ENCODE peak calls at places on chromosomes 7 and 10, in six cellular contexts. W is OCI-LY7, R is AG10803, T is foreskin fibroblast, O is stomach, K is mammary epithelial cell. P is an unnamed sample.

GRCh38 chr10:34254596-34254995 is 560.5 kb downstream of the PARD3 start:
- DNase-seq in T (peak; percentile 46), W (no peak), K (peak; percentile 94), O (no peak), R (peak; percentile 68), P (peak; percentile 94)

GRCh38 chr10:112336556-112337201 is 37.2 kb upstream of the ACSL5 start:
- DNase-seq in T (no peak), O (no peak), K (peak; percentile 22), W (no peak), R (no peak), P (peak; percentile 19)

GRCh38 chr7:91883676-91884362 is 3.3 kb upstream of the MTERF1 start:
- DNase-seq in T (no peak), K (peak; percentile 21), R (no peak), O (no peak), W (no peak), P (no peak)

GRCh38 chr7:74364061-74364460 is 74.9 kb downstream of the CLIP2 start:
- DNase-seq in W (no peak), T (no peak), R (no peak), K (no peak), O (no peak), P (no peak)

GRCh38 chr7:158495780-158496179 is 91.8 kb downstream of the PTPRN2 start:
- DNase-seq in W (peak; percentile 19), O (peak; percentile 49), T (no peak), K (no peak), R (no peak), P (peak; percentile 3)

GRCh38 chr10:102919237-102919959 is 1.3 kb downstream of the CNNM2 start:
- DNase-seq in R (peak; percentile 30), O (peak; percentile 40), W (no peak), K (no peak), T (no peak), P (no peak)

GRCh38 chr7:34652784-34653183 is 5.2 kb upstream of the NPSR1 start:
- DNase-seq in W (no peak), K (no peak), T (no peak), R (peak; percentile 49), O (no peak), P (no peak)

GRCh38 chr7:91289633-91290260 is 25.5 kb downstream of the FZD1 start:
- DNase-seq in T (no peak), K (peak; percentile 12), O (no peak), R (no peak), W (no peak), P (no peak)

GRCh38 chr10:6878067-6878412 is 298.0 kb upstream of the PRKCQ start:
- DNase-seq in R (peak; percentile 20), T (peak; percentile 21), O (no peak), K (peak; percentile 18), W (peak; percentile 4), P (peak; percentile 5)

GRCh38 chr7:37541810-37542443 is 93.3 kb upstream of the ELMO1 start:
- DNase-seq in T (no peak), O (no peak), W (no peak), K (no peak), R (no peak), P (no peak)

GRCh38 chr10:47364366-47364765 is 16.2 kb downstream of the RBP3 start:
- DNase-seq in R (no peak), W (no peak), O (no peak), K (no peak), T (no peak), P (no peak)

GRCh38 chr10:110425684-110426293 is 71.9 kb upstream of the DUSP5 start:
- DNase-seq in K (peak; percentile 86), T (peak; percentile 97), W (no peak), O (no peak), R (peak; percentile 97), P (peak; percentile 81)

GRCh38 chr10:104246981-104247380 is 7.7 kb upstream of the GSTO1 start:
- DNase-seq in T (peak; percentile 83), R (peak; percentile 43), K (peak; percentile 80), O (no peak), W (no peak), P (peak; percentile 91)

GRCh38 chr7:112995091-112995824 is 91.4 kb downstream of the GPR85 start:
- DNase-seq in W (no peak), O (no peak), T (peak; percentile 62), R (peak; percentile 93), K (peak; percentile 71), P (no peak)

GRCh38 chr10:33150146-33150545 is 184.3 kb downstream of the NRP1 start:
- DNase-seq in O (no peak), W (no peak), T (no peak), K (no peak), R (no peak), P (no peak)

GRCh38 chr7:3494890-3495289 is 193.8 kb downstream of the SDK1 start:
- DNase-seq in T (no peak), O (no peak), K (no peak), R (no peak), W (no peak), P (no peak)

GRCh38 chr7:27745064-27745583 is 5.2 kb downstream of the TAX1BP1 start:
- DNase-seq in W (peak; percentile 36), O (no peak), T (peak; percentile 42), K (peak; percentile 58), R (peak; percentile 79), P (peak; percentile 53)

GRCh38 chr7:128352138-128352537 is 8.4 kb upstream of the RBM28 start:
- DNase-seq in O (peak; percentile 77), W (no peak), K (no peak), T (no peak), R (peak; percentile 14), P (peak; percentile 31)

GRCh38 chr10:43292745-43293676 is 26.1 kb upstream of the RASGEF1A start:
- DNase-seq in K (peak; percentile 20), O (peak; percentile 61), W (peak; percentile 64), R (peak; percentile 35), T (peak; percentile 31), P (peak; percentile 40)

GRCh38 chr10:43214956-43215561 is 51.8 kb downstream of the RASGEF1A start:
- DNase-seq in O (no peak), W (no peak), R (no peak), K (no peak), T (no peak), P (no peak)

GRCh38 chr10:89342219-89342966 is 14.6 kb downstream of the IFIT3 start:
- DNase-seq in T (peak; percentile 91), K (peak; percentile 54), O (no peak), W (no peak), R (peak; percentile 78), P (peak; percentile 58)

GRCh38 chr10:69558559-69558958 is 14.7 kb downstream of the NEUROG3 start:
- DNase-seq in W (no peak), T (no peak), R (no peak), O (no peak), K (no peak), P (no peak)

GRCh38 chr10:132933308-132934042 is 8.9 kb downstream of the CFAP46 start:
- DNase-seq in O (no peak), K (no peak), R (no peak), W (no peak), T (no peak), P (no peak)

GRCh38 chr7:50837965-50838364 is 55.3 kb upstream of the GRB10 start:
- DNase-seq in W (no peak), T (peak; percentile 72), R (peak; percentile 32), K (peak; percentile 69), O (no peak), P (peak; percentile 98)

GRCh38 chr7:157276731-157277562 is 59.9 kb upstream of the DNAJB6 start:
- DNase-seq in O (no peak), W (no peak), T (no peak), R (peak; percentile 40), K (no peak), P (peak; percentile 67)

DNA sequence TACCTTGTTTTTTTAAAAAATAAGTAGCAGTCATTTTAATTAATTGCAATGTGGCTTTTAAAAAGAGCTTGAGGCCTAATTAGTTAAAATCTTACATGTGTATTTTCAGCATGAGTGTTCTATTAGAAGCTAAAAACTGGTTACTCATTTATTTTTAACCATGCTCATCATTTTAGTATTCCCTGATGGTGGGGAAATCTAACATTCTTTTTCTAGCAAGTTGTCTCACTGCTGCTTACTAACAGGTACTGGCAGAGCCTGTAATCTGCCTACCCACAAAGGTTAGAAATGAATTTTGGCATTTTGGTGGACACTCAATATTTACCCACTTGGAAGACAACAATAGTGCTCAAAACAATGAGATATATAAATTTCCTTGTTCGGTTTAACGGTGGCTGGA is 83.4 kb downstream of the VWDE start:
- DNase-seq in O (no peak), T (no peak), W (no peak), K (no peak), R (no peak), P (no peak)
- H3K4me3 ChIP-seq in O (no peak overlapping the region), T (no peak overlapping the region), W (no peak overlapping the region), K (no peak overlapping the region), R (no peak overlapping the region), P (no peak overlapping the region)

GRCh38 chr7:137871173-137871915 is 24.6 kb upstream of the DGKI start:
- DNase-seq in T (peak; percentile 36), R (peak; percentile 93), K (no peak), O (no peak), W (no peak), P (no peak)

GRCh38 chr7:137875746-137876145 is 29.0 kb upstream of the DGKI start:
- DNase-seq in R (no peak), O (no peak), T (no peak), K (no peak), W (no peak), P (no peak)

GRCh38 chr7:137874390-137874789 is 27.6 kb upstream of the DGKI start:
- DNase-seq in R (peak; percentile 98), O (no peak), K (no peak), T (peak; percentile 93), W (no peak), P (no peak)

GRCh38 chr7:137873524-137873923 is 26.8 kb upstream of the DGKI start:
- DNase-seq in K (no peak), T (peak; percentile 88), R (peak; percentile 88), W (no peak), O (no peak), P (no peak)

GRCh38 chr7:137873979-137874378 is 27.2 kb upstream of the DGKI start:
- DNase-seq in O (no peak), T (no peak), R (no peak), K (no peak), W (no peak), P (no peak)
- TF ChIP-seq CTCF in O (no peak), T (no peak), R (no peak), K (no peak), W (no peak), P (no peak)

DNA sequence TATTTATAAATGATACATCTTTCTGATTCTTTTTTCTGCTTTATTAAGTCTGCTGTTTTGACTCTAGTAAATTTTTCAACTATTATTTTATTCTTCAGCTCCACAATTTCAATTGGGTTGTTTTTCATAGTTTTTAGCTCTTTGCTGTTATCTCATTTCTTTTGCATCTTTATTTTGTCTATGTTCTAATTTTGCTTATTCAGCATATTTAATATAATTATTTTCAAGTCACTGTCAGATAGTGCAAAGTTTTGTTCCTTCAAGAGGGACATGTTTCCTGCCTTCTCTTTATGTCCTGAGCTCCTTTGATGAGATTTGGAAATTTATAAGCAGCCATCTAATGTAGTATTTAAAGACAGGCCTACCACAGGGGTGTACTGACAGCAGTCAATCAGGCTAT is 131.5 kb upstream of the ZNF722 start:
- DNase-seq in W (no peak), T (no peak), K (no peak), O (no peak), R (no peak), P (no peak)
- H3K4me3 ChIP-seq in W (no peak overlapping the region), T (no peak overlapping the region), K (no peak overlapping the region), O (no peak overlapping the region), R (no peak overlapping the region), P (no peak overlapping the region)

DNA sequence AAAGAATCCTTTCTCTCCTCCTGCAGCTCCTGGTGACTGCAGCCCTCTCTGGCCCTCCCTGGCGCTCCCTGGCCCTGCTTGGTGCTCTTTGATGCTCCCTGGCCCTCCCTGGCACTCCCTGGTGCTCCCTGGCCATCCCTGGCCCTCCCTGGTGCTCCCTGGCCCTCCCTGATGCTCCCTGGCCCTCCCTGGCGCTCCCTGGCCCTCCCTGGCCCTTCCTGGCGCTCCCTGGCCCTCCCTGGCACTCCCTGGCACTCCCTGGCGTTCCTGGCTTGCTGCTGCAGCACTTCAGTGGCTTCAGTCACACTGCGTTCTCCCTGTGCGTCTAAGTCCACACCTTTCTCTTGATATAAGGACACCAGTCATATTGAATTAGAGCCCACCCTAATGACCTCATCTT is 15.2 kb upstream of the FGFR2 start:
- DNase-seq in T (no peak), W (no peak), R (no peak), O (no peak), K (no peak), P (no peak)
- TF ChIP-seq CTCF in T (no peak), W (no peak), R (no peak), O (no peak), K (no peak), P (no peak)